ENCODE peak calls at places on chromosomes 16 and 17, in eight cellular contexts. One of them, this sample, is unnamed.

GRCh38 chr17:61587242-61587641 is 3.8 kb downstream of the NACA2 start:
- DNase-seq in stomach: no peak
- DNase-seq in transverse colon: no peak
- DNase-seq in tibial nerve: no peak
- DNase-seq in esophagus muscularis mucosa: no peak
- DNase-seq in K562: no peak
- DNase-seq in sigmoid colon: no peak
- DNase-seq in A549: no peak
- DNase-seq in this sample: no peak

GRCh38 chr16:51982715-51983680 is 563.9 kb downstream of the TOX3 start:
- DNase-seq in stomach: peak; percentile 52
- DNase-seq in transverse colon: peak; percentile 15
- DNase-seq in tibial nerve: peak; percentile 34
- DNase-seq in esophagus muscularis mucosa: no peak
- DNase-seq in K562: peak; percentile 58
- DNase-seq in sigmoid colon: no peak
- DNase-seq in A549: peak; percentile 25
- DNase-seq in this sample: no peak

GRCh38 chr17:50953831-50954601 is 87.9 kb upstream of the TOB1 start:
- DNase-seq in stomach: no peak
- DNase-seq in transverse colon: peak; percentile 43
- DNase-seq in tibial nerve: no peak
- DNase-seq in esophagus muscularis mucosa: no peak
- DNase-seq in K562: no peak
- DNase-seq in sigmoid colon: peak; percentile 80
- DNase-seq in A549: no peak
- DNase-seq in this sample: peak; percentile 65

GRCh38 chr16:30657866-30658730 is at the start of gene FBRS:
- DNase-seq in stomach: peak; percentile 100
- DNase-seq in transverse colon: peak; percentile 100
- DNase-seq in tibial nerve: peak; percentile 100
- DNase-seq in esophagus muscularis mucosa: peak; percentile 100
- DNase-seq in K562: peak; percentile 100
- DNase-seq in sigmoid colon: peak; percentile 100
- DNase-seq in A549: peak; percentile 97
- DNase-seq in this sample: peak; percentile 100

GRCh38 chr17:49290690-49291326 is 60.2 kb upstream of the PHOSPHO1 start:
- DNase-seq in stomach: no peak
- DNase-seq in transverse colon: no peak
- DNase-seq in tibial nerve: peak; percentile 38
- DNase-seq in esophagus muscularis mucosa: no peak
- DNase-seq in K562: peak; percentile 57
- DNase-seq in sigmoid colon: no peak
- DNase-seq in A549: peak; percentile 62
- DNase-seq in this sample: no peak

GRCh38 chr17:83202002-83203000 is 122.9 kb downstream of the METRNL start:
- DNase-seq in stomach: peak; percentile 25
- DNase-seq in transverse colon: peak; percentile 5
- DNase-seq in tibial nerve: peak; percentile 4
- DNase-seq in esophagus muscularis mucosa: no peak
- DNase-seq in K562: no peak
- DNase-seq in sigmoid colon: peak; percentile 61
- DNase-seq in A549: no peak
- DNase-seq in this sample: no peak

GRCh38 chr17:51255673-51256072 is 4.2 kb downstream of the MBTD1 start:
- DNase-seq in stomach: no peak
- DNase-seq in transverse colon: no peak
- DNase-seq in tibial nerve: no peak
- DNase-seq in esophagus muscularis mucosa: no peak
- DNase-seq in K562: no peak
- DNase-seq in sigmoid colon: no peak
- DNase-seq in A549: no peak
- DNase-seq in this sample: no peak

GRCh38 chr16:19817875-19818274 is 66.8 kb downstream of the GPRC5B start:
- DNase-seq in stomach: no peak
- DNase-seq in transverse colon: no peak
- DNase-seq in tibial nerve: no peak
- DNase-seq in esophagus muscularis mucosa: no peak
- DNase-seq in K562: peak; percentile 44
- DNase-seq in sigmoid colon: no peak
- DNase-seq in A549: no peak
- DNase-seq in this sample: no peak

GRCh38 chr17:77049440-77049839 is 91.3 kb upstream of the SEC14L1 start:
- DNase-seq in stomach: no peak
- DNase-seq in transverse colon: no peak
- DNase-seq in tibial nerve: no peak
- DNase-seq in esophagus muscularis mucosa: no peak
- DNase-seq in K562: no peak
- DNase-seq in sigmoid colon: no peak
- DNase-seq in A549: no peak
- DNase-seq in this sample: no peak

GRCh38 chr17:16915752-16916556 is 56.0 kb downstream of the TNFRSF13B start:
- DNase-seq in stomach: peak; percentile 67
- DNase-seq in transverse colon: peak; percentile 83
- DNase-seq in tibial nerve: peak; percentile 38
- DNase-seq in esophagus muscularis mucosa: peak; percentile 89
- DNase-seq in K562: peak; percentile 36
- DNase-seq in sigmoid colon: no peak
- DNase-seq in A549: peak; percentile 75
- DNase-seq in this sample: no peak

GRCh38 chr16:57503366-57503765 is 17.1 kb upstream of the DOK4 start:
- DNase-seq in stomach: no peak
- DNase-seq in transverse colon: no peak
- DNase-seq in tibial nerve: no peak
- DNase-seq in esophagus muscularis mucosa: no peak
- DNase-seq in K562: no peak
- DNase-seq in sigmoid colon: peak; percentile 38
- DNase-seq in A549: no peak
- DNase-seq in this sample: no peak

GRCh38 chr17:46910179-46910927 is 12.6 kb upstream of the GOSR2 start:
- DNase-seq in stomach: peak; percentile 59
- DNase-seq in transverse colon: no peak
- DNase-seq in tibial nerve: no peak
- DNase-seq in esophagus muscularis mucosa: no peak
- DNase-seq in K562: no peak
- DNase-seq in sigmoid colon: no peak
- DNase-seq in A549: no peak
- DNase-seq in this sample: no peak

GRCh38 chr17:50452627-50453300 is 15.9 kb downstream of the CHAD start:
- DNase-seq in stomach: no peak
- DNase-seq in transverse colon: peak; percentile 82
- DNase-seq in tibial nerve: no peak
- DNase-seq in esophagus muscularis mucosa: no peak
- DNase-seq in K562: no peak
- DNase-seq in sigmoid colon: no peak
- DNase-seq in A549: no peak
- DNase-seq in this sample: no peak

GRCh38 chr16:11251525-11252481 is 4.2 kb downstream of the SOCS1 start:
- DNase-seq in stomach: peak; percentile 42
- DNase-seq in transverse colon: peak; percentile 41
- DNase-seq in tibial nerve: no peak
- DNase-seq in esophagus muscularis mucosa: no peak
- DNase-seq in K562: peak; percentile 66
- DNase-seq in sigmoid colon: no peak
- DNase-seq in A549: no peak
- DNase-seq in this sample: no peak

DNA sequence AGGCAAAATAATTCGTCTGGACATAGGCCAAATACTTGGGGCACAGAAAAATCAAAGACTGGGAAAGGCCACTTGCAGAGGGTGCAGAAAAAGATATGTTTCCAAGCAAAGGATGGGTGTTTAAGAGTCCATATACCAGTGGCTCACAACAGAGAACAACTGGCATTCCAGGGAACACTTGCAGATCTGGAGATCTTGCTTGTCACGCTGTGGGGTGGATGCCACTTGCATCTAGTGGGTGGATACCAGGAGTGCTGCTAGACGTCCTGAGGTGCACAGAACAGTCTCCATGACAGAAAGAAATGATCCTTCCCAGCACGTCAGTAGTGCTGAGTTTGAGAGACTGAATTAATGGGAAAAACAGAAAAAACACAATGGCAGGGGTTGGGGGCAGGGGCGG is 8.4 kb downstream of the CBX8 start:
- DNase-seq in stomach: no peak
- DNase-seq in transverse colon: no peak
- DNase-seq in tibial nerve: no peak
- DNase-seq in esophagus muscularis mucosa: no peak
- DNase-seq in K562: no peak
- DNase-seq in sigmoid colon: no peak
- DNase-seq in A549: no peak
- DNase-seq in this sample: peak; percentile 7
- TF ChIP-seq EP300 in stomach: no peak
- TF ChIP-seq EP300 in transverse colon: no peak
- TF ChIP-seq EP300 in tibial nerve: no peak
- TF ChIP-seq EP300 in esophagus muscularis mucosa: no peak
- TF ChIP-seq EP300 in K562: no peak
- TF ChIP-seq EP300 in sigmoid colon: no peak
- TF ChIP-seq EP300 in A549: no peak
- TF ChIP-seq EP300 in this sample: no peak

DNA sequence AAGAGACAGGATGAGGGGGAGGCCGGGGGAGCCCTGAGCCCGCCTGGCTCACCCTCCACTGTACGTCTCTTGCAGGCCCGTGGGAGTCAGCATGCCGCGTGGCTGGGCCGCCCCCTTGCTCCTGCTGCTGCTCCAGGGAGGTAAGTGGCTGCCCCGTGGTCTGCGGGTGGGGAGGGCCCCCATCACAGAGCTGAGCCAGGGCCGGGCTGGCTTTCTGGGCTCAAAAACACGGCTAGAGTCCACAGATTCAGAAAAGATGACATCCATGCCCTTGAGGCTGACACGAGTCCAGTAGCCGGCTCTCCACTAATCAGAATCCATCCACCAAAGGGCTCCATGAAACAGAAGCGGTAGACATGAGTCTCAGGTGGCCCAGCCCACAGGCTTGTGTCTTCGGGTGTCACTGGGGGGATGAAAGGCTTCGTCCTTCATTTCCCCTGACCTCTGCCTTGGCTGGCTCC is 28.0 kb downstream of the IL21R start:
- DNase-seq in stomach: peak; percentile 21
- DNase-seq in transverse colon: no peak
- DNase-seq in tibial nerve: no peak
- DNase-seq in esophagus muscularis mucosa: peak; percentile 85
- DNase-seq in K562: no peak
- DNase-seq in sigmoid colon: peak; percentile 41
- DNase-seq in A549: no peak
- DNase-seq in this sample: no peak
- H3K4me3 ChIP-seq in stomach: no peak overlapping the region
- H3K4me3 ChIP-seq in transverse colon: no peak overlapping the region
- H3K4me3 ChIP-seq in tibial nerve: no peak overlapping the region
- H3K4me3 ChIP-seq in esophagus muscularis mucosa: no peak overlapping the region
- H3K4me3 ChIP-seq in K562: no peak overlapping the region
- H3K4me3 ChIP-seq in sigmoid colon: no peak overlapping the region
- H3K4me3 ChIP-seq in A549: no peak overlapping the region
- H3K4me3 ChIP-seq in this sample: no peak overlapping the region

GRCh38 chr16:17343729-17344128 is 127.0 kb downstream of the XYLT1 start:
- DNase-seq in stomach: no peak
- DNase-seq in transverse colon: no peak
- DNase-seq in tibial nerve: no peak
- DNase-seq in esophagus muscularis mucosa: no peak
- DNase-seq in K562: no peak
- DNase-seq in sigmoid colon: peak; percentile 81
- DNase-seq in A549: no peak
- DNase-seq in this sample: no peak
- H3K4me1 ChIP-seq in stomach: peaks cover 23% of the 10 kb centered on the region
- H3K4me1 ChIP-seq in transverse colon: peaks cover 40% of the 10 kb centered on the region
- H3K4me1 ChIP-seq in tibial nerve: no peaks in the 10 kb centered on the region
- H3K4me1 ChIP-seq in esophagus muscularis mucosa: peaks cover 45% of the 10 kb centered on the region
- H3K4me1 ChIP-seq in K562: no peaks in the 10 kb centered on the region
- H3K4me1 ChIP-seq in sigmoid colon: peaks cover 79% of the 10 kb centered on the region
- H3K4me1 ChIP-seq in A549: no peaks in the 10 kb centered on the region
- H3K4me1 ChIP-seq in this sample: peaks cover 4% of the 10 kb centered on the region

GRCh38 chr16:69318911-69319289 is 7.8 kb downstream of the VPS4A start:
- DNase-seq in stomach: no peak
- DNase-seq in transverse colon: no peak
- DNase-seq in tibial nerve: no peak
- DNase-seq in esophagus muscularis mucosa: no peak
- DNase-seq in K562: no peak
- DNase-seq in sigmoid colon: peak; percentile 35
- DNase-seq in A549: no peak
- DNase-seq in this sample: no peak
- TF ChIP-seq EP300 in stomach: no peak
- TF ChIP-seq EP300 in transverse colon: no peak
- TF ChIP-seq EP300 in tibial nerve: no peak
- TF ChIP-seq EP300 in esophagus muscularis mucosa: no peak
- TF ChIP-seq EP300 in K562: no peak
- TF ChIP-seq EP300 in sigmoid colon: no peak
- TF ChIP-seq EP300 in A549: no peak
- TF ChIP-seq EP300 in this sample: no peak

DNA sequence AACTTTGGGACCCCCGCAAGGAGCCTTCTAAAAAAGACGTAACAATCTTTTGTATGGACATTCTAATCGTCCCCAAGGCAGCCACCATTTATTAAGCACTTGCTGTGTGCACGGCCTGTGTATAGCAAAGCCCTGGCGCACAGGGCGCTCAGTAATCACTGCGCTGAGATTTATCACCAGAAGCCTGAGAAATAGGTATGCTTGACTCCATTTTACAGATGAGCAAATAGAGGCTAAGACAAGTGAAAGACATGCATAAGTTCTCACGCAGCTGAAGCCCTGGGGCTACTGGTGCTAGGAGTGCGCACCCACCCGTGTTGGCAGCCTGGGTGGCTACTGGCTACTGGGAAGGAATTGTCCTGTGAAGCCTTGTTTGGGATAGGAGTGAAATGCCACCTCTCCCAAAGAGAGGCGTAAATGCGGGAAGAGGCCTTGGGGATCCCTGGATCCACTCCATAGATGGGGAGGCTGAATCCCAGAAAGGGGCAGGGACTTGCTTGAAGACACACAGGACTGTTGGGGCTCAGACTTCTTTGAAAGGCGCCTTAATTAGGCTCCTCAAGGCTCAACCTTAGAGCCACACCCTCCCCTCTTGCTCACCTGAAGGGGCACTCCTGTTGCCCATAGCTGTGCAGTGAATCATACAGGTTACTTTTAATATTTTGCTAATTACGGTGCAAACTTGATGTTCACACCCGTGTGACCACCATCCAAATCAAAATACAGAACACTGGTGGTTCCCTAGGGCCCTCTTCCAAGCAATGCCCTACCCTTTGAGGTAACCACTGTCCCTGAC is 634 bp upstream of the NATD1 start:
- DNase-seq in stomach: no peak
- DNase-seq in transverse colon: no peak
- DNase-seq in tibial nerve: no peak
- DNase-seq in esophagus muscularis mucosa: no peak
- DNase-seq in K562: no peak
- DNase-seq in sigmoid colon: no peak
- DNase-seq in A549: no peak
- DNase-seq in this sample: no peak
- H3K4me3 ChIP-seq in stomach: peak overlapping the region; percentile 73
- H3K4me3 ChIP-seq in transverse colon: peak overlapping the region; percentile 64
- H3K4me3 ChIP-seq in tibial nerve: peak overlapping the region; percentile 62
- H3K4me3 ChIP-seq in esophagus muscularis mucosa: peak overlapping the region; percentile 90
- H3K4me3 ChIP-seq in K562: peak overlapping the region; percentile 47
- H3K4me3 ChIP-seq in sigmoid colon: peak overlapping the region; percentile 81
- H3K4me3 ChIP-seq in A549: peak overlapping the region; percentile 77
- H3K4me3 ChIP-seq in this sample: peak overlapping the region; percentile 56